ENCODE peak calls at places on chromosomes 1 and 21, in five cellular contexts. One of them, this sample, is unnamed.

GRCh38 chr1:205298191-205298994 is 23.2 kb downstream of the NUAK2 start:
- DNase-seq in left cardiac atrium: no peak
- DNase-seq in foreskin fibroblast: peak
- DNase-seq in mesendoderm: peak
- DNase-seq in AML-193: no peak
- DNase-seq in this sample: peak

GRCh38 chr1:220326578-220326977 is 54.3 kb upstream of the RAB3GAP2 start:
- DNase-seq in left cardiac atrium: no peak
- DNase-seq in foreskin fibroblast: peak
- DNase-seq in mesendoderm: no peak
- DNase-seq in AML-193: no peak
- DNase-seq in this sample: no peak

GRCh38 chr1:61184035-61184713 is 101.8 kb downstream of the NFIA start:
- DNase-seq in left cardiac atrium: peak
- DNase-seq in foreskin fibroblast: peak
- DNase-seq in mesendoderm: no peak
- DNase-seq in AML-193: no peak
- DNase-seq in this sample: peak

GRCh38 chr1:10639301-10640078 is 157.0 kb downstream of the CASZ1 start:
- DNase-seq in left cardiac atrium: no peak
- DNase-seq in foreskin fibroblast: peak
- DNase-seq in mesendoderm: peak
- DNase-seq in AML-193: no peak
- DNase-seq in this sample: no peak

GRCh38 chr1:246793331-246793890 is 69.2 kb downstream of the SCCPDH start:
- DNase-seq in left cardiac atrium: no peak
- DNase-seq in foreskin fibroblast: no peak
- DNase-seq in mesendoderm: no peak
- DNase-seq in AML-193: no peak
- DNase-seq in this sample: no peak

GRCh38 chr1:154856049-154856448 is 14.0 kb downstream of the KCNN3 start:
- DNase-seq in left cardiac atrium: no peak
- DNase-seq in foreskin fibroblast: no peak
- DNase-seq in mesendoderm: peak
- DNase-seq in AML-193: no peak
- DNase-seq in this sample: no peak

GRCh38 chr21:36070999-36071398 is 1.2 kb downstream of the CBR1 start:
- DNase-seq in left cardiac atrium: no peak
- DNase-seq in foreskin fibroblast: no peak
- DNase-seq in mesendoderm: no peak
- DNase-seq in AML-193: no peak
- DNase-seq in this sample: no peak

GRCh38 chr1:36482724-36483388 is at the start of gene CSF3R:
- DNase-seq in left cardiac atrium: no peak
- DNase-seq in foreskin fibroblast: no peak
- DNase-seq in mesendoderm: no peak
- DNase-seq in AML-193: peak
- DNase-seq in this sample: no peak

GRCh38 chr21:45449658-45450502 is 44.9 kb downstream of the COL18A1 start:
- DNase-seq in left cardiac atrium: peak
- DNase-seq in foreskin fibroblast: no peak
- DNase-seq in mesendoderm: no peak
- DNase-seq in AML-193: no peak
- DNase-seq in this sample: no peak

GRCh38 chr1:24827737-24828136 is 82.5 kb downstream of the CLIC4 start:
- DNase-seq in left cardiac atrium: no peak
- DNase-seq in foreskin fibroblast: no peak
- DNase-seq in mesendoderm: no peak
- DNase-seq in AML-193: no peak
- DNase-seq in this sample: no peak

GRCh38 chr21:26170471-26171309 is at the start of gene APP:
- DNase-seq in left cardiac atrium: peak
- DNase-seq in foreskin fibroblast: peak
- DNase-seq in mesendoderm: peak
- DNase-seq in AML-193: peak
- DNase-seq in this sample: peak

GRCh38 chr1:27971674-27972073 is 11.9 kb downstream of the XKR8 start:
- DNase-seq in left cardiac atrium: no peak
- DNase-seq in foreskin fibroblast: peak
- DNase-seq in mesendoderm: no peak
- DNase-seq in AML-193: no peak
- DNase-seq in this sample: no peak

GRCh38 chr1:215201301-215201700 is 118.8 kb downstream of the KCNK2 start:
- DNase-seq in left cardiac atrium: no peak
- DNase-seq in foreskin fibroblast: peak
- DNase-seq in mesendoderm: no peak
- DNase-seq in AML-193: no peak
- DNase-seq in this sample: no peak

GRCh38 chr1:47763456-47764171 is 233.6 kb downstream of the TRABD2B start:
- DNase-seq in left cardiac atrium: no peak
- DNase-seq in foreskin fibroblast: peak
- DNase-seq in mesendoderm: no peak
- DNase-seq in AML-193: no peak
- DNase-seq in this sample: no peak

GRCh38 chr1:215682232-215682631 is 115.1 kb downstream of the KCTD3 start:
- DNase-seq in left cardiac atrium: no peak
- DNase-seq in foreskin fibroblast: peak
- DNase-seq in mesendoderm: no peak
- DNase-seq in AML-193: no peak
- DNase-seq in this sample: no peak

GRCh38 chr1:3003039-3003940 is 18.0 kb upstream of the ACTRT2 start:
- DNase-seq in left cardiac atrium: no peak
- DNase-seq in foreskin fibroblast: no peak
- DNase-seq in mesendoderm: no peak
- DNase-seq in AML-193: no peak
- DNase-seq in this sample: no peak

GRCh38 chr1:161119379-161120061 is 1.6 kb downstream of the NIT1 start:
- DNase-seq in left cardiac atrium: no peak
- DNase-seq in foreskin fibroblast: peak
- DNase-seq in mesendoderm: peak
- DNase-seq in AML-193: peak
- DNase-seq in this sample: peak

GRCh38 chr1:145985502-145986439 is 10.6 kb downstream of the TXNIP start:
- DNase-seq in left cardiac atrium: peak
- DNase-seq in foreskin fibroblast: peak
- DNase-seq in mesendoderm: peak
- DNase-seq in AML-193: peak
- DNase-seq in this sample: no peak